ENCODE peak calls at places on chromosome 7, in seven cellular contexts. W is WTC11; M is stimulated activated CD8-positive, alpha-beta memory T cell treated with anti-CD3 and anti-CD28 coated beads, Interleukin-4, amount 100 ng/mL, for 4 hours; N is naive thymus-derived CD4-positive, alpha-beta T cell; E is OCI-LY7; X is cardiac fibroblast; Q is CD8-positive, alpha-beta T cell. B is an unnamed sample.

GRCh38 chr7:118080947-118081346 is 103.0 kb upstream of the LSM8 start:
- DNase-seq in W (peak), M (no peak), N (no peak), E (no peak), X (peak), Q (no peak), B (no peak)

GRCh38 chr7:35565927-35566326 is 129.0 kb downstream of the HERPUD2 start:
- DNase-seq in W (no peak), M (no peak), N (no peak), E (no peak), X (no peak), Q (no peak), B (peak)

GRCh38 chr7:73703985-73704639 is 15.4 kb downstream of the STX1A start:
- DNase-seq in W (peak), M (no peak), N (peak), E (peak), X (peak), Q (no peak), B (peak)

GRCh38 chr7:128135275-128136214 is 104.3 kb upstream of the LRRC4 start:
- DNase-seq in W (peak), M (peak), N (peak), E (peak), X (peak), Q (peak), B (peak)

GRCh38 chr7:741191-741671 is 14.2 kb upstream of the PRKAR1B start:
- DNase-seq in W (no peak), M (no peak), N (no peak), E (no peak), X (no peak), Q (no peak), B (no peak)

GRCh38 chr7:30973791-30974604 is 10.2 kb downstream of the GHRHR start:
- DNase-seq in W (no peak), M (no peak), N (no peak), E (no peak), X (no peak), Q (no peak), B (no peak)

GRCh38 chr7:24199978-24200377 is 84.0 kb upstream of the NPY start:
- DNase-seq in W (no peak), M (no peak), N (peak), E (no peak), X (no peak), Q (no peak), B (no peak)

GRCh38 chr7:27145167-27145883 is 1.8 kb upstream of the HOXA5 start:
- DNase-seq in W (peak), M (no peak), N (no peak), E (no peak), X (no peak), Q (no peak), B (no peak)

GRCh38 chr7:74519395-74519794 is 65.7 kb downstream of the GTF2IRD1 start:
- DNase-seq in W (no peak), M (no peak), N (no peak), E (no peak), X (no peak), Q (no peak), B (no peak)

GRCh38 chr7:118938845-118939244 is 714.3 kb downstream of the ANKRD7 start:
- DNase-seq in W (no peak), M (no peak), N (no peak), E (no peak), X (no peak), Q (no peak), B (no peak)

GRCh38 chr7:106717997-106718871 is 57.3 kb upstream of the CCDC71L start:
- DNase-seq in W (no peak), M (peak), N (no peak), E (peak), X (peak), Q (peak), B (peak)

GRCh38 chr7:155809332-155809946 is 2.8 kb downstream of the SHH start:
- DNase-seq in W (no peak), M (no peak), N (no peak), E (no peak), X (no peak), Q (no peak), B (no peak)

GRCh38 chr7:136666110-136666509 is 202.3 kb upstream of the CHRM2 start:
- DNase-seq in W (no peak), M (no peak), N (no peak), E (no peak), X (no peak), Q (no peak), B (no peak)

GRCh38 chr7:134856141-134856540 is 76.7 kb downstream of the CALD1 start:
- DNase-seq in W (no peak), M (no peak), N (no peak), E (no peak), X (peak), Q (no peak), B (no peak)

GRCh38 chr7:123864438-123864837 is 19.5 kb downstream of the HYAL4 start:
- DNase-seq in W (no peak), M (no peak), N (no peak), E (no peak), X (no peak), Q (no peak), B (no peak)

GRCh38 chr7:129841465-129841864 is 111.3 kb downstream of the UBE2H start:
- DNase-seq in W (no peak), M (no peak), N (no peak), E (no peak), X (no peak), Q (no peak), B (no peak)

GRCh38 chr7:886626-887487 is 10.5 kb downstream of the GET4 start:
- DNase-seq in W (no peak), M (no peak), N (no peak), E (no peak), X (no peak), Q (no peak), B (no peak)

GRCh38 chr7:57354679-57355338 is 95.2 kb upstream of the ZNF716 start:
- DNase-seq in W (no peak), M (no peak), N (no peak), E (no peak), X (no peak), Q (no peak), B (no peak)

GRCh38 chr7:100826546-100827329 is 585 bp downstream of the EPHB4 start:
- DNase-seq in W (peak), M (no peak), N (no peak), E (no peak), X (no peak), Q (no peak), B (peak)